ENCODE peak calls at places on chromosomes 13 and 19, in eight cellular contexts. D is brain microvascular endothelial cell, R is HEK293T, X is EH, E is nephron progenitor cell, H is nucleus accumbens, K is type B pancreatic cell, C is HFFc6. Z is an unnamed sample.
A peak's percentile ranks its signal among the peaks of the same experiment; 100 is the strongest.

GRCh38 chr19:16368385-16369305 is 44.0 kb downstream of the KLF2 start:
- DNase-seq in D (no peak), R (no peak), X (no peak), E (no peak), H (no peak), K (no peak), C (no peak), Z (no peak)

GRCh38 chr19:1648156-1648925 is 4.1 kb downstream of the TCF3 start:
- DNase-seq in D (no peak), R (no peak), X (no peak), E (no peak), H (no peak), K (no peak), C (no peak), Z (peak; percentile 97)

GRCh38 chr19:40744554-40745401 is 5.5 kb downstream of the ACTMAP start:
- DNase-seq in D (no peak), R (no peak), X (peak; percentile 41), E (no peak), H (no peak), K (no peak), C (no peak), Z (peak; percentile 41)

GRCh38 chr13:82698941-82699340 is 1183.3 kb downstream of the SLITRK1 start:
- DNase-seq in D (no peak), R (no peak), X (no peak), E (no peak), H (no peak), K (no peak), C (no peak), Z (no peak)

GRCh38 chr19:51101171-51101865 is 6.9 kb downstream of the CTU1 start:
- DNase-seq in D (no peak), R (no peak), X (peak; percentile 16), E (no peak), H (no peak), K (no peak), C (no peak), Z (no peak)

GRCh38 chr19:4362871-4363545 is 19.6 kb downstream of the MPND start:
- DNase-seq in D (no peak), R (no peak), X (no peak), E (no peak), H (no peak), K (no peak), C (no peak), Z (peak; percentile 31)

GRCh38 chr19:4694211-4694987 is 24.3 kb upstream of the MYDGF start:
- DNase-seq in D (peak; percentile 96), R (no peak), X (peak; percentile 99), E (no peak), H (peak; percentile 68), K (no peak), C (peak; percentile 96), Z (no peak)

GRCh38 chr13:25943666-25944065 is 108.2 kb downstream of the SHISA2 start:
- DNase-seq in D (no peak), R (no peak), X (no peak), E (no peak), H (no peak), K (no peak), C (no peak), Z (no peak)

GRCh38 chr13:64810701-64811258 is 2419.4 kb downstream of the PCDH9 start:
- DNase-seq in D (no peak), R (no peak), X (peak; percentile 61), E (no peak), H (no peak), K (no peak), C (peak; percentile 5), Z (no peak)

GRCh38 chr13:51628059-51628852 is 44.0 kb downstream of the WDFY2 start:
- DNase-seq in D (no peak), R (no peak), X (no peak), E (no peak), H (peak; percentile 33), K (no peak), C (no peak), Z (no peak)

GRCh38 chr13:100530645-100531044 is 57.9 kb downstream of the GGACT start:
- DNase-seq in D (no peak), R (no peak), X (peak; percentile 31), E (no peak), H (peak; percentile 62), K (peak; percentile 20), C (no peak), Z (no peak)

GRCh38 chr13:60402022-60402421 is 5.0 kb downstream of the TDRD3 start:
- DNase-seq in D (no peak), R (no peak), X (peak; percentile 3), E (no peak), H (no peak), K (no peak), C (peak; percentile 24), Z (no peak)

GRCh38 chr13:25922373-25922772 is 129.4 kb downstream of the SHISA2 start:
- DNase-seq in D (peak; percentile 12), R (no peak), X (peak; percentile 7), E (no peak), H (no peak), K (no peak), C (no peak), Z (no peak)

GRCh38 chr19:35272954-35273649 is 4.3 kb downstream of the USF2 start:
- DNase-seq in D (no peak), R (no peak), X (no peak), E (no peak), H (no peak), K (no peak), C (no peak), Z (no peak)

GRCh38 chr19:28727133-28727834 is 485.7 kb downstream of the UQCRFS1 start:
- DNase-seq in D (no peak), R (no peak), X (peak; percentile 57), E (no peak), H (peak; percentile 38), K (no peak), C (no peak), Z (no peak)

GRCh38 chr13:93260591-93260990 is 34.0 kb downstream of the GPC6 start:
- DNase-seq in D (no peak), R (no peak), X (peak; percentile 62), E (no peak), H (no peak), K (no peak), C (peak; percentile 62), Z (no peak)

GRCh38 chr19:19474950-19475781 is 40.2 kb downstream of the TSSK6 start:
- DNase-seq in D (no peak), R (no peak), X (no peak), E (no peak), H (no peak), K (no peak), C (no peak), Z (no peak)

GRCh38 chr13:103436057-103436654 is 369.9 kb upstream of the SLC10A2 start:
- DNase-seq in D (no peak), R (no peak), X (no peak), E (no peak), H (no peak), K (no peak), C (no peak), Z (no peak)

GRCh38 chr13:41827507-41828213 is 133.2 kb downstream of the VWA8 start:
- DNase-seq in D (peak; percentile 96), R (no peak), X (peak; percentile 98), E (no peak), H (no peak), K (no peak), C (peak; percentile 89), Z (no peak)

GRCh38 chr19:4589579-4590410 is 30.3 kb upstream of the SEMA6B start:
- DNase-seq in D (no peak), R (no peak), X (peak; percentile 20), E (peak; percentile 59), H (no peak), K (no peak), C (no peak), Z (peak; percentile 58)

GRCh38 chr13:32881792-32882175 is 134.4 kb upstream of the KL start:
- DNase-seq in D (no peak), R (no peak), X (no peak), E (no peak), H (no peak), K (no peak), C (no peak), Z (no peak)

GRCh38 chr19:10408511-10409291 is 5.4 kb upstream of the CDC37 start:
- DNase-seq in D (no peak), R (no peak), X (no peak), E (no peak), H (peak; percentile 31), K (no peak), C (no peak), Z (peak; percentile 81)

GRCh38 chr13:20489185-20489820 is 36.4 kb downstream of the CRYL1 start:
- DNase-seq in D (peak; percentile 25), R (peak; percentile 29), X (no peak), E (no peak), H (no peak), K (no peak), C (no peak), Z (peak; percentile 55)

GRCh38 chr19:30521937-30522336 is 149.8 kb downstream of the ZNF536 start:
- DNase-seq in D (no peak), R (no peak), X (no peak), E (no peak), H (no peak), K (no peak), C (no peak), Z (no peak)

GRCh38 chr13:59673301-59673700 is 490.4 kb downstream of the DIAPH3 start:
- DNase-seq in D (no peak), R (no peak), X (peak; percentile 44), E (no peak), H (no peak), K (no peak), C (no peak), Z (no peak)

GRCh38 chr19:32294871-32295438 is 50.5 kb upstream of the ZNF507 start:
- DNase-seq in D (no peak), R (no peak), X (no peak), E (no peak), H (no peak), K (no peak), C (no peak), Z (no peak)

GRCh38 chr13:24097667-24098066 is 62.9 kb upstream of the SPATA13 start:
- DNase-seq in D (no peak), R (no peak), X (no peak), E (no peak), H (no peak), K (no peak), C (no peak), Z (no peak)

GRCh38 chr13:50644081-50644871 is 199.2 kb downstream of the DLEU7 start:
- DNase-seq in D (no peak), R (no peak), X (peak; percentile 51), E (no peak), H (no peak), K (no peak), C (no peak), Z (peak; percentile 19)

GRCh38 chr19:36136975-36137686 is 2.7 kb upstream of the CAPNS1 start:
- DNase-seq in D (peak; percentile 39), R (no peak), X (peak; percentile 80), E (no peak), H (no peak), K (no peak), C (peak; percentile 58), Z (no peak)

GRCh38 chr19:5126498-5127223 is 157.7 kb downstream of the KDM4B start:
- DNase-seq in D (no peak), R (no peak), X (no peak), E (no peak), H (no peak), K (no peak), C (no peak), Z (peak; percentile 42)

GRCh38 chr13:27374650-27375049 is 49.8 kb upstream of the GTF3A start:
- DNase-seq in D (peak; percentile 80), R (peak; percentile 81), X (peak; percentile 85), E (peak; percentile 66), H (peak; percentile 42), K (no peak), C (peak; percentile 82), Z (peak; percentile 68)

GRCh38 chr19:17772172-17772571 is 20.9 kb downstream of the FCHO1 start:
- DNase-seq in D (no peak), R (no peak), X (no peak), E (no peak), H (no peak), K (no peak), C (peak; percentile 37), Z (peak; percentile 47)

GRCh38 chr13:112690242-112690943 is 555 bp downstream of the ATP11A start:
- DNase-seq in D (no peak), R (peak; percentile 22), X (peak; percentile 31), E (peak; percentile 64), H (peak; percentile 65), K (no peak), C (no peak), Z (peak; percentile 48)

GRCh38 chr13:20812890-20813289 is 39.1 kb upstream of the EEF1AKMT1 start:
- DNase-seq in D (no peak), R (no peak), X (no peak), E (no peak), H (no peak), K (no peak), C (no peak), Z (no peak)

Z was measured in OCI-LY7.